ENCODE peak calls at places on chromosomes 3 and 15, in nine cellular contexts. One of them, this sample, is unnamed.

GRCh38 chr3:100206687-100207086 is 54.1 kb upstream of the TBC1D23 start:
- DNase-seq in progenitor cell of endocrine pancreas: no peak
- DNase-seq in G401: no peak
- DNase-seq in pancreas: no peak
- DNase-seq in left cardiac atrium: no peak
- DNase-seq in head of caudate nucleus: no peak
- DNase-seq in T-helper 9 cell: no peak
- DNase-seq in HTR-8/SVneo: no peak
- DNase-seq in T follicular helper cell: no peak
- DNase-seq in this sample: no peak

GRCh38 chr3:172595648-172596393 is 72.6 kb upstream of the TNFSF10 start:
- DNase-seq in progenitor cell of endocrine pancreas: no peak
- DNase-seq in G401: peak
- DNase-seq in pancreas: no peak
- DNase-seq in left cardiac atrium: no peak
- DNase-seq in head of caudate nucleus: peak
- DNase-seq in T-helper 9 cell: no peak
- DNase-seq in HTR-8/SVneo: peak
- DNase-seq in T follicular helper cell: peak
- DNase-seq in this sample: peak

GRCh38 chr3:121661376-121661775 is 673 bp upstream of the HCLS1 start:
- DNase-seq in progenitor cell of endocrine pancreas: no peak
- DNase-seq in G401: no peak
- DNase-seq in pancreas: no peak
- DNase-seq in left cardiac atrium: no peak
- DNase-seq in head of caudate nucleus: no peak
- DNase-seq in T-helper 9 cell: no peak
- DNase-seq in HTR-8/SVneo: no peak
- DNase-seq in T follicular helper cell: no peak
- DNase-seq in this sample: no peak

GRCh38 chr3:25573386-25574171 is 91.1 kb downstream of the TOP2B start:
- DNase-seq in progenitor cell of endocrine pancreas: no peak
- DNase-seq in G401: peak
- DNase-seq in pancreas: no peak
- DNase-seq in left cardiac atrium: no peak
- DNase-seq in head of caudate nucleus: peak
- DNase-seq in T-helper 9 cell: no peak
- DNase-seq in HTR-8/SVneo: peak
- DNase-seq in T follicular helper cell: no peak
- DNase-seq in this sample: no peak

GRCh38 chr3:13655074-13655913 is 106.4 kb downstream of the FBLN2 start:
- DNase-seq in progenitor cell of endocrine pancreas: peak
- DNase-seq in G401: no peak
- DNase-seq in pancreas: no peak
- DNase-seq in left cardiac atrium: peak
- DNase-seq in head of caudate nucleus: no peak
- DNase-seq in T-helper 9 cell: peak
- DNase-seq in HTR-8/SVneo: peak
- DNase-seq in T follicular helper cell: no peak
- DNase-seq in this sample: no peak

GRCh38 chr3:106825962-106826605 is 551.2 kb upstream of the CCDC54 start:
- DNase-seq in progenitor cell of endocrine pancreas: no peak
- DNase-seq in G401: no peak
- DNase-seq in pancreas: no peak
- DNase-seq in left cardiac atrium: no peak
- DNase-seq in head of caudate nucleus: no peak
- DNase-seq in T-helper 9 cell: no peak
- DNase-seq in HTR-8/SVneo: no peak
- DNase-seq in T follicular helper cell: no peak
- DNase-seq in this sample: peak

GRCh38 chr3:9100132-9100894 is 137.0 kb upstream of the RAD18 start:
- DNase-seq in progenitor cell of endocrine pancreas: no peak
- DNase-seq in G401: no peak
- DNase-seq in pancreas: no peak
- DNase-seq in left cardiac atrium: no peak
- DNase-seq in head of caudate nucleus: no peak
- DNase-seq in T-helper 9 cell: no peak
- DNase-seq in HTR-8/SVneo: no peak
- DNase-seq in T follicular helper cell: no peak
- DNase-seq in this sample: peak

GRCh38 chr3:160667452-160667851 is 9.5 kb upstream of the ARL14 start:
- DNase-seq in progenitor cell of endocrine pancreas: no peak
- DNase-seq in G401: no peak
- DNase-seq in pancreas: no peak
- DNase-seq in left cardiac atrium: no peak
- DNase-seq in head of caudate nucleus: no peak
- DNase-seq in T-helper 9 cell: no peak
- DNase-seq in HTR-8/SVneo: no peak
- DNase-seq in T follicular helper cell: no peak
- DNase-seq in this sample: no peak

GRCh38 chr3:20326537-20326936 is 140.5 kb upstream of the SGO1 start:
- DNase-seq in progenitor cell of endocrine pancreas: no peak
- DNase-seq in G401: no peak
- DNase-seq in pancreas: no peak
- DNase-seq in left cardiac atrium: no peak
- DNase-seq in head of caudate nucleus: no peak
- DNase-seq in T-helper 9 cell: no peak
- DNase-seq in HTR-8/SVneo: no peak
- DNase-seq in T follicular helper cell: no peak
- DNase-seq in this sample: no peak

GRCh38 chr15:27490867-27491595 is 520.0 kb downstream of the GABRG3 start:
- DNase-seq in progenitor cell of endocrine pancreas: no peak
- DNase-seq in G401: no peak
- DNase-seq in pancreas: no peak
- DNase-seq in left cardiac atrium: no peak
- DNase-seq in head of caudate nucleus: no peak
- DNase-seq in T-helper 9 cell: no peak
- DNase-seq in HTR-8/SVneo: no peak
- DNase-seq in T follicular helper cell: no peak
- DNase-seq in this sample: no peak

GRCh38 chr3:125051715-125052581 is 3.8 kb downstream of the HEG1 start:
- DNase-seq in progenitor cell of endocrine pancreas: no peak
- DNase-seq in G401: no peak
- DNase-seq in pancreas: no peak
- DNase-seq in left cardiac atrium: peak
- DNase-seq in head of caudate nucleus: peak
- DNase-seq in T-helper 9 cell: peak
- DNase-seq in HTR-8/SVneo: no peak
- DNase-seq in T follicular helper cell: peak
- DNase-seq in this sample: no peak

GRCh38 chr3:123732447-123732846 is 147.6 kb upstream of the HACD2 start:
- DNase-seq in progenitor cell of endocrine pancreas: no peak
- DNase-seq in G401: no peak
- DNase-seq in pancreas: no peak
- DNase-seq in left cardiac atrium: no peak
- DNase-seq in head of caudate nucleus: no peak
- DNase-seq in T-helper 9 cell: no peak
- DNase-seq in HTR-8/SVneo: no peak
- DNase-seq in T follicular helper cell: no peak
- DNase-seq in this sample: no peak

GRCh38 chr3:183158113-183158512 is 4.4 kb downstream of the LAMP3 start:
- DNase-seq in progenitor cell of endocrine pancreas: no peak
- DNase-seq in G401: no peak
- DNase-seq in pancreas: no peak
- DNase-seq in left cardiac atrium: no peak
- DNase-seq in head of caudate nucleus: no peak
- DNase-seq in T-helper 9 cell: no peak
- DNase-seq in HTR-8/SVneo: no peak
- DNase-seq in T follicular helper cell: no peak
- DNase-seq in this sample: no peak

This sample was measured in pons.